ENCODE peak calls at places on chromosomes 7 and 10, in five cellular contexts. U is PC-3, F is astrocyte, A is mammary epithelial cell, O is GM23338. V is an unnamed sample.

GRCh38 chr7:55019691-55020480 is 1.1 kb downstream of the EGFR start:
- DNase-seq in U (peak; percentile 35), F (no peak), O (peak; percentile 55), A (peak; percentile 27), V (peak; percentile 62)

GRCh38 chr7:44445986-44446671 is 44.3 kb downstream of the NUDCD3 start:
- DNase-seq in F (no peak), U (no peak), A (no peak), O (no peak), V (no peak)

GRCh38 chr7:129969881-129970446 is 17.2 kb upstream of the UBE2H start:
- DNase-seq in O (no peak), A (peak; percentile 98), F (peak; percentile 94), U (peak; percentile 98), V (peak; percentile 99)

GRCh38 chr7:93921607-93922446 is at the start of gene GNG11:
- DNase-seq in U (peak; percentile 65), O (peak; percentile 77), A (peak; percentile 36), F (peak; percentile 67), V (no peak)

GRCh38 chr10:112724404-112724991 is 225.5 kb upstream of the TCF7L2 start:
- DNase-seq in U (no peak), A (no peak), F (no peak), O (no peak), V (no peak)

GRCh38 chr10:129758180-129758579 is 205.9 kb downstream of the EBF3 start:
- DNase-seq in F (no peak), U (no peak), A (no peak), O (no peak), V (no peak)

GRCh38 chr7:105298439-105298894 is 90.3 kb downstream of the SRPK2 start:
- DNase-seq in F (no peak), U (no peak), O (peak; percentile 38), A (no peak), V (no peak)

GRCh38 chr10:100350914-100351485 is 4.0 kb downstream of the SCD start:
- DNase-seq in O (no peak), A (no peak), U (no peak), F (no peak), V (no peak)

GRCh38 chr10:30502266-30503058 is 68.5 kb downstream of the MAP3K8 start:
- DNase-seq in A (no peak), F (peak; percentile 21), U (peak; percentile 43), O (no peak), V (peak; percentile 55)

GRCh38 chr10:108911814-108912541 is 1011.3 kb downstream of the XPNPEP1 start:
- DNase-seq in U (peak; percentile 82), A (peak; percentile 41), O (peak; percentile 97), F (peak; percentile 64), V (no peak)

GRCh38 chr10:79223346-79224048 is 123.8 kb upstream of the PPIF start:
- DNase-seq in F (peak; percentile 80), O (peak; percentile 46), U (no peak), A (no peak), V (no peak)

GRCh38 chr10:28951484-28951883 is 274.2 kb downstream of the BAMBI start:
- DNase-seq in U (no peak), A (no peak), F (no peak), O (no peak), V (no peak)

GRCh38 chr7:47571355-47572100 is 10.4 kb downstream of the TNS3 start:
- DNase-seq in O (no peak), U (peak; percentile 84), A (peak; percentile 61), F (peak; percentile 97), V (no peak)

GRCh38 chr10:44369296-44369695 is 15.6 kb downstream of the CXCL12 start:
- DNase-seq in A (no peak), U (no peak), O (no peak), F (peak; percentile 58), V (no peak)

GRCh38 chr10:99740933-99741559 is 9.0 kb downstream of the CUTC start:
- DNase-seq in F (no peak), A (no peak), U (no peak), O (no peak), V (no peak)

GRCh38 chr10:16828731-16829175 is 11.5 kb upstream of the RSU1 start:
- DNase-seq in F (peak; percentile 86), A (peak; percentile 43), U (peak; percentile 53), O (no peak), V (no peak)

GRCh38 chr7:78794101-78794500 is 659.4 kb downstream of the MAGI2 start:
- DNase-seq in F (peak; percentile 29), U (no peak), O (peak; percentile 64), A (no peak), V (no peak)

GRCh38 chr7:137535579-137535978 is 192.0 kb upstream of the PTN start:
- DNase-seq in O (no peak), F (no peak), A (no peak), U (no peak), V (no peak)

GRCh38 chr10:59283456-59284082 is 78.8 kb downstream of the FAM13C start:
- DNase-seq in F (peak; percentile 57), U (peak; percentile 46), A (peak; percentile 32), O (peak; percentile 21), V (no peak)

GRCh38 chr7:33961948-33962347 is 56.6 kb downstream of the BMPER start:
- DNase-seq in F (no peak), A (no peak), U (no peak), O (no peak), V (no peak)

GRCh38 chr7:152931583-152931982 is 172.0 kb downstream of the ACTR3B start:
- DNase-seq in A (no peak), O (no peak), U (no peak), F (no peak), V (no peak)

GRCh38 chr7:151046603-151047573 is 1.4 kb upstream of the ASIC3 start:
- DNase-seq in U (peak; percentile 73), F (peak; percentile 57), A (no peak), O (no peak), V (peak; percentile 78)

GRCh38 chr10:89063465-89063864 is 72.9 kb downstream of the FAS start:
- DNase-seq in F (no peak), U (no peak), A (no peak), O (no peak), V (no peak)

GRCh38 chr7:20798081-20798693 is 11.5 kb upstream of the SP8 start:
- DNase-seq in F (no peak), U (peak; percentile 41), A (peak; percentile 59), O (peak; percentile 70), V (peak; percentile 34)

GRCh38 chr7:47067215-47067614 is 514.7 kb downstream of the TNS3 start:
- DNase-seq in U (no peak), O (no peak), A (no peak), F (no peak), V (no peak)

GRCh38 chr10:18658301-18658991 is 785 bp upstream of the ARL5B start:
- DNase-seq in F (peak; percentile 71), O (no peak), U (no peak), A (peak; percentile 39), V (no peak)

GRCh38 chr10:35668865-35669650 is 27.0 kb upstream of the FZD8 start:
- DNase-seq in U (no peak), F (no peak), A (no peak), O (peak; percentile 56), V (no peak)

GRCh38 chr7:5662776-5663175 is 118.7 kb downstream of the RNF216 start:
- DNase-seq in U (no peak), O (no peak), F (no peak), A (no peak), V (no peak)

GRCh38 chr7:16929146-16929762 is 47.5 kb upstream of the AGR3 start:
- DNase-seq in F (no peak), O (no peak), A (no peak), U (no peak), V (no peak)

GRCh38 chr7:106016331-106016730 is 53.3 kb downstream of the CDHR3 start:
- DNase-seq in U (no peak), O (no peak), F (no peak), A (no peak), V (no peak)

GRCh38 chr7:86665669-86666068 is 22.0 kb downstream of the GRM3 start:
- DNase-seq in U (no peak), A (no peak), O (no peak), F (no peak), V (no peak)

GRCh38 chr7:20596653-20597052 is 18.8 kb upstream of the ABCB5 start:
- DNase-seq in A (peak; percentile 89), O (no peak), F (peak; percentile 93), U (peak; percentile 93), V (no peak)

DNA sequence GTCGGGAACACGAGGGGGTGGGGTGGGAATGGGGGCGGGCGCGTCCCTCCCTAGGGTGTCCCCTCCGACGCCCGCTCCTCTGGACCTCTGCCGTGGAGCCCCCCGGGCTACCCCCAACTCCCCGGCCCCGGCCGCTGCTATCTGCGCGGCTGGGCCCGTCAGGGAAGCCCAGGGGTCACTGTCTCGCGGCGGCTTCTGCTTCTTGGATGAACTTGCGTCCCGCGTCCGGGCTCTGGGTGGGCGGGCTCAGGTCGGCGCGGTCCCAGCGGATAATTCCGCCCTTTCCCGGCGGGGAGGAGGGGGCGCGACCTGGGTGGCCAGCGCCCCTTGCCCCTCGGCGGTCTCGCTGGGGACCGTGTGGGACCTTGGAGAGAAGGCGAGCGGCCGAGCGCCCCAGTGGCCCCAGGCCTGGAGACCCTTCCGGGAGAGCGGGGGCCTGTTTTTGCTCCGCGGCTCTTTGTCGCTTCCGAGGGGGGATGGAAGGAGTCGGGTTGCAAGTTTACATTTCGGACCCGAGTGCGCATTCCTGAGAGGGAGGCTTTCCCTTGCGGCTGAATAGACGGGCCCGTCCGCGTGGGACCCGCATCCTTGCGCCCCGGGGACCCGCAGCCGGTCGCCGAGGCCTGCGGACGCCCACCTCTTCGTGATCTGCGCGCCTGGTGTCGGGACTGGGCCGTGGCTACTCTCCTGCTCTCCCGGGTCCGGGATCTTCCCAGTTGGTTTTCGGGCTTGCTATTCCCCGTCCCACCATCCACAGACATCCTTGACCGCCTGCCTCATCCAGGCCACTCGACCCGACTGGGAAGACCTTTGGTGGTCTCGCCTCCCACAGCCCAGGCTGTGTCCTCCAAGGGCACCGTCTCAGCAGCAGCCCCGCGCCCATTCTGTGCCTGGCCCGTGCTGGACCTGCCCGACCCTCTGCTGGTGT is 812 bp downstream of the DOCK1 start:
- DNase-seq in U (no peak), A (no peak), F (no peak), O (peak; percentile 88), V (no peak)
- H4K20me1 ChIP-seq in U (peaks cover 4% of the 10 kb centered on the region), A (no peaks in the 10 kb centered on the region), F (peaks cover 45% of the 10 kb centered on the region), O (peaks cover 12% of the 10 kb centered on the region), V (no peaks in the 10 kb centered on the region)

DNA sequence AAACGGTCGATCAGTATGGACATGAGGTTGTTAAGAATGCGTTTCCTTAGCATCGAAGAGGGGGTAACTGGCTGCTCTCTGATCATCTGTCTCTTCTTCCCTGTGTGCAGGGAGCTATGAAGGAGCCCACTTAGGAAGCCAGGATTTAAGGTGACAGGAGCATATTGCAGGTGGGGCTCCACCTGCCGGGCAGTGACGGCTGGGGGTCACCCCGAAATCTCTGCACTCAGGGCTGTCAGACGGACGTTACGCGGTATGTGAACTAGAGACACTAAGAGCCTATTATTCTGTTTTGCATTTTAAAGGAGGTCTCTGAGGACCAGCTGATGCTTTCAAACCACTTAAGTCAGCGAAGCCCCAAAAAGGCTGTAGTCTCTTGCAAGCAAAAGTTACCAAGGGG is 64.4 kb downstream of the CARD11 start:
- DNase-seq in O (peak; percentile 33), F (no peak), U (no peak), A (no peak), V (no peak)
- H3K4me3 ChIP-seq in O (no peak overlapping the region), F (no peak overlapping the region), U (peak overlapping the region; percentile 19), A (no peak overlapping the region), V (no peak overlapping the region)

GRCh38 chr7:69190738-69191137 is 407.5 kb upstream of the AUTS2 start:
- DNase-seq in O (no peak), U (no peak), F (no peak), A (no peak), V (no peak)
- H3K27me3 ChIP-seq in O (no peaks in the 10 kb centered on the region), U (no peaks in the 10 kb centered on the region), F (no peaks in the 10 kb centered on the region), A (no peaks in the 10 kb centered on the region), V (no peaks in the 10 kb centered on the region)

GRCh38 chr10:132607961-132608495 is 70.4 kb downstream of the INPP5A start:
- DNase-seq in O (no peak), F (no peak), A (no peak), U (no peak), V (no peak)
- H4K20me1 ChIP-seq in O (peaks cover 3% of the 10 kb centered on the region), F (peaks cover 93% of the 10 kb centered on the region), A (no peaks in the 10 kb centered on the region), U (no peaks in the 10 kb centered on the region), V (no peaks in the 10 kb centered on the region)

GRCh38 chr7:74306737-74307469 is 17.7 kb downstream of the CLIP2 start:
- DNase-seq in F (peak; percentile 75), A (peak; percentile 75), U (peak; percentile 82), O (peak; percentile 40), V (no peak)
- H3K4me3 ChIP-seq in F (peak overlapping the region; percentile 29), A (no peak overlapping the region), U (peak overlapping the region; percentile 58), O (no peak overlapping the region), V (no peak overlapping the region)

V was measured in PC-9.